ENCODE peak calls at places on chromosomes 11 and 22, in seven cellular contexts. X is type B pancreatic cell, Q is GM10248, T is AG09309, B is astrocyte of the cerebellum, R is C1 segment of cervical spinal cord, H is OCI-LY7. D is an unnamed sample.

GRCh38 chr22:32079110-32080089 is 36.3 kb downstream of the SLC5A1 start:
- DNase-seq in B (peak; percentile 52), H (no peak), X (no peak), T (peak; percentile 28), Q (no peak), R (no peak), D (no peak)

GRCh38 chr22:35894464-35894878 is 134.2 kb downstream of the RBFOX2 start:
- DNase-seq in R (peak; percentile 31), H (peak; percentile 72), Q (no peak), T (no peak), B (no peak), X (no peak), D (no peak)

GRCh38 chr11:58691675-58692074 is 40.1 kb downstream of the GLYAT start:
- DNase-seq in Q (no peak), R (no peak), T (no peak), X (no peak), B (no peak), H (no peak), D (no peak)

GRCh38 chr11:32555885-32556284 is 27.7 kb upstream of the EIF3M start:
- DNase-seq in R (no peak), H (no peak), B (no peak), T (no peak), X (no peak), Q (no peak), D (no peak)

GRCh38 chr11:63804259-63804658 is 9.0 kb upstream of the SPINDOC start:
- DNase-seq in R (no peak), B (no peak), Q (no peak), T (no peak), X (no peak), H (no peak), D (no peak)

GRCh38 chr11:79121351-79121750 is 319.5 kb downstream of the TENM4 start:
- DNase-seq in H (no peak), Q (no peak), X (no peak), T (no peak), B (peak; percentile 38), R (no peak), D (no peak)

GRCh38 chr22:32325416-32325801 is 32.3 kb upstream of the RFPL3 start:
- DNase-seq in B (no peak), H (no peak), R (no peak), Q (no peak), X (no peak), T (no peak), D (no peak)

GRCh38 chr22:50465531-50465930 is 9.3 kb downstream of the SBF1 start:
- DNase-seq in H (no peak), T (no peak), B (no peak), X (no peak), Q (no peak), R (no peak), D (no peak)

GRCh38 chr11:15826826-15827225 is 529.5 kb downstream of the SOX6 start:
- DNase-seq in R (no peak), T (no peak), Q (peak; percentile 21), H (peak; percentile 32), X (no peak), B (no peak), D (no peak)

GRCh38 chr11:72758690-72759389 is 6.6 kb upstream of the ARAP1 start:
- DNase-seq in Q (no peak), T (no peak), X (no peak), B (peak; percentile 76), H (no peak), R (no peak), D (no peak)

GRCh38 chr22:37186997-37187522 is 987 bp downstream of the C1QTNF6 start:
- DNase-seq in H (no peak), T (no peak), R (no peak), X (no peak), Q (no peak), B (no peak), D (no peak)

GRCh38 chr11:20367313-20367948 is 3.9 kb downstream of the HTATIP2 start:
- DNase-seq in B (peak; percentile 64), Q (no peak), H (no peak), T (peak; percentile 62), R (no peak), X (no peak), D (no peak)

GRCh38 chr11:86923993-86924766 is 31.0 kb downstream of the FZD4 start:
- DNase-seq in B (peak; percentile 67), H (no peak), R (no peak), Q (no peak), T (no peak), X (no peak), D (no peak)

GRCh38 chr22:29032014-29032475 is 29.6 kb downstream of the C22orf31 start:
- DNase-seq in H (no peak), Q (no peak), B (no peak), X (no peak), R (no peak), T (no peak), D (no peak)

GRCh38 chr22:23608583-23608982 is 23.5 kb downstream of the DRICH1 start:
- DNase-seq in X (no peak), T (no peak), H (no peak), Q (no peak), R (no peak), B (no peak), D (no peak)

GRCh38 chr11:123451183-123451907 is 21.3 kb downstream of the GRAMD1B start:
- DNase-seq in X (no peak), R (peak; percentile 60), Q (no peak), B (no peak), H (no peak), T (no peak), D (no peak)

GRCh38 chr22:37492428-37493344 is 6.5 kb upstream of the MFNG start:
- DNase-seq in H (peak; percentile 84), X (no peak), T (peak; percentile 20), B (no peak), Q (peak; percentile 75), R (no peak), D (no peak)

GRCh38 chr11:122186439-122187080 is 70.5 kb upstream of the BLID start:
- DNase-seq in Q (no peak), R (no peak), X (no peak), H (no peak), T (peak; percentile 99), B (peak; percentile 89), D (no peak)

GRCh38 chr11:86596861-86597632 is 75.4 kb downstream of the ME3 start:
- DNase-seq in T (no peak), Q (no peak), X (no peak), B (no peak), H (no peak), R (no peak), D (no peak)

GRCh38 chr11:70466154-70466553 is 67.8 kb downstream of the CTTN start:
- DNase-seq in B (no peak), H (no peak), T (no peak), Q (no peak), R (no peak), X (no peak), D (no peak)

GRCh38 chr11:43574949-43575915 is 105.3 kb upstream of the HSD17B12 start:
- DNase-seq in Q (no peak), B (no peak), T (no peak), H (no peak), X (no peak), R (peak; percentile 87), D (no peak)

GRCh38 chr11:88152381-88152780 is 22.9 kb downstream of the RAB38 start:
- DNase-seq in T (no peak), R (no peak), Q (no peak), B (no peak), X (no peak), H (no peak), D (no peak)

GRCh38 chr11:1402776-1403620 is 13.3 kb downstream of the BRSK2 start:
- DNase-seq in H (peak; percentile 9), R (no peak), T (no peak), X (no peak), B (no peak), Q (no peak), D (no peak)

GRCh38 chr11:73157141-73158010 is 15.3 kb upstream of the FCHSD2 start:
- DNase-seq in Q (peak; percentile 77), X (no peak), B (no peak), T (peak; percentile 50), R (no peak), H (peak; percentile 77), D (no peak)

GRCh38 chr11:2202900-2203439 is 31.4 kb upstream of the TH start:
- DNase-seq in R (no peak), B (no peak), T (no peak), Q (no peak), H (no peak), X (no peak), D (no peak)

D was measured in GM19239.